ENCODE peak calls at places on chromosomes 16 and 17, in nine cellular contexts. One of them, this sample, is unnamed. For H3K9me3, the result is how much of the 10 kb centered on the place peaks cover.

GRCh38 chr17:82117139-82118090 is 19.4 kb upstream of the FASN start:
- DNase-seq in mammary epithelial cell: no peak
- DNase-seq in PC-9: no peak
- DNase-seq in OCI-LY7: no peak
- DNase-seq in SK-N-SH: peak
- DNase-seq in hepatocyte: peak
- DNase-seq in SJSA1: no peak
- DNase-seq in CD4-positive, alpha-beta memory T cell: no peak
- DNase-seq in heart left ventricle: no peak
- DNase-seq in this sample: no peak

GRCh38 chr17:41530062-41531048 is 2.2 kb upstream of the KRT19 start:
- DNase-seq in SK-N-SH: peak
- DNase-seq in PC-9: peak
- DNase-seq in hepatocyte: peak
- DNase-seq in OCI-LY7: no peak
- DNase-seq in CD4-positive, alpha-beta memory T cell: no peak
- DNase-seq in heart left ventricle: no peak
- DNase-seq in SJSA1: peak
- DNase-seq in mammary epithelial cell: peak
- DNase-seq in this sample: peak

GRCh38 chr17:28279411-28279810 is 39.6 kb upstream of the TMEM97 start:
- DNase-seq in CD4-positive, alpha-beta memory T cell: no peak
- DNase-seq in mammary epithelial cell: no peak
- DNase-seq in SJSA1: peak
- DNase-seq in PC-9: no peak
- DNase-seq in SK-N-SH: no peak
- DNase-seq in heart left ventricle: no peak
- DNase-seq in hepatocyte: no peak
- DNase-seq in OCI-LY7: no peak
- DNase-seq in this sample: no peak

GRCh38 chr16:8907096-8907495 is 24.9 kb downstream of the LITAFD start:
- DNase-seq in SK-N-SH: no peak
- DNase-seq in hepatocyte: no peak
- DNase-seq in PC-9: no peak
- DNase-seq in mammary epithelial cell: no peak
- DNase-seq in OCI-LY7: no peak
- DNase-seq in CD4-positive, alpha-beta memory T cell: no peak
- DNase-seq in SJSA1: no peak
- DNase-seq in heart left ventricle: no peak
- DNase-seq in this sample: no peak

GRCh38 chr17:40551874-40552768 is 13.2 kb downstream of the CCR7 start:
- DNase-seq in heart left ventricle: peak
- DNase-seq in PC-9: no peak
- DNase-seq in OCI-LY7: no peak
- DNase-seq in hepatocyte: no peak
- DNase-seq in mammary epithelial cell: no peak
- DNase-seq in SJSA1: peak
- DNase-seq in SK-N-SH: no peak
- DNase-seq in CD4-positive, alpha-beta memory T cell: no peak
- DNase-seq in this sample: peak

GRCh38 chr17:65604070-65604469 is 42.6 kb upstream of the AXIN2 start:
- DNase-seq in heart left ventricle: no peak
- DNase-seq in SJSA1: peak
- DNase-seq in PC-9: no peak
- DNase-seq in hepatocyte: no peak
- DNase-seq in mammary epithelial cell: no peak
- DNase-seq in OCI-LY7: no peak
- DNase-seq in SK-N-SH: no peak
- DNase-seq in CD4-positive, alpha-beta memory T cell: no peak
- DNase-seq in this sample: no peak

GRCh38 chr16:1763521-1764511 is 7.5 kb downstream of the NME3 start:
- DNase-seq in SK-N-SH: peak
- DNase-seq in heart left ventricle: no peak
- DNase-seq in PC-9: no peak
- DNase-seq in OCI-LY7: peak
- DNase-seq in mammary epithelial cell: no peak
- DNase-seq in hepatocyte: no peak
- DNase-seq in CD4-positive, alpha-beta memory T cell: no peak
- DNase-seq in SJSA1: no peak
- DNase-seq in this sample: peak

GRCh38 chr17:79941088-79942010 is 94.3 kb downstream of the TBC1D16 start:
- DNase-seq in heart left ventricle: no peak
- DNase-seq in PC-9: no peak
- DNase-seq in hepatocyte: no peak
- DNase-seq in OCI-LY7: no peak
- DNase-seq in CD4-positive, alpha-beta memory T cell: no peak
- DNase-seq in SJSA1: no peak
- DNase-seq in mammary epithelial cell: no peak
- DNase-seq in SK-N-SH: no peak
- DNase-seq in this sample: no peak

GRCh38 chr17:41548844-41549595 is 20.9 kb upstream of the KRT19 start:
- DNase-seq in PC-9: peak
- DNase-seq in SJSA1: peak
- DNase-seq in hepatocyte: peak
- DNase-seq in SK-N-SH: peak
- DNase-seq in heart left ventricle: peak
- DNase-seq in OCI-LY7: peak
- DNase-seq in CD4-positive, alpha-beta memory T cell: peak
- DNase-seq in mammary epithelial cell: peak
- DNase-seq in this sample: peak

GRCh38 chr16:89711601-89712475 is 8.9 kb downstream of the VPS9D1 start:
- DNase-seq in mammary epithelial cell: peak
- DNase-seq in hepatocyte: peak
- DNase-seq in CD4-positive, alpha-beta memory T cell: peak
- DNase-seq in SJSA1: no peak
- DNase-seq in heart left ventricle: no peak
- DNase-seq in PC-9: peak
- DNase-seq in SK-N-SH: peak
- DNase-seq in OCI-LY7: peak
- DNase-seq in this sample: peak

GRCh38 chr17:79204261-79204660 is 129.6 kb downstream of the ENGASE start:
- DNase-seq in heart left ventricle: no peak
- DNase-seq in SK-N-SH: no peak
- DNase-seq in hepatocyte: no peak
- DNase-seq in PC-9: no peak
- DNase-seq in mammary epithelial cell: no peak
- DNase-seq in CD4-positive, alpha-beta memory T cell: no peak
- DNase-seq in SJSA1: no peak
- DNase-seq in OCI-LY7: no peak
- DNase-seq in this sample: no peak

GRCh38 chr17:27353469-27354050 is 59.6 kb downstream of the WSB1 start:
- DNase-seq in SK-N-SH: peak
- DNase-seq in PC-9: peak
- DNase-seq in CD4-positive, alpha-beta memory T cell: peak
- DNase-seq in heart left ventricle: peak
- DNase-seq in OCI-LY7: peak
- DNase-seq in SJSA1: peak
- DNase-seq in mammary epithelial cell: peak
- DNase-seq in hepatocyte: peak
- DNase-seq in this sample: peak

GRCh38 chr16:64343061-64343819 is 778.6 kb downstream of the CDH11 start:
- DNase-seq in CD4-positive, alpha-beta memory T cell: no peak
- DNase-seq in OCI-LY7: no peak
- DNase-seq in PC-9: no peak
- DNase-seq in mammary epithelial cell: no peak
- DNase-seq in SK-N-SH: no peak
- DNase-seq in SJSA1: no peak
- DNase-seq in hepatocyte: no peak
- DNase-seq in heart left ventricle: no peak
- DNase-seq in this sample: no peak

GRCh38 chr17:5888811-5889210 is 181.4 kb upstream of the WSCD1 start:
- DNase-seq in hepatocyte: no peak
- DNase-seq in SJSA1: no peak
- DNase-seq in PC-9: no peak
- DNase-seq in SK-N-SH: no peak
- DNase-seq in heart left ventricle: no peak
- DNase-seq in CD4-positive, alpha-beta memory T cell: no peak
- DNase-seq in mammary epithelial cell: peak
- DNase-seq in OCI-LY7: no peak
- DNase-seq in this sample: no peak

GRCh38 chr17:36944488-36945040 is 4.2 kb upstream of the AATF start:
- DNase-seq in mammary epithelial cell: no peak
- DNase-seq in CD4-positive, alpha-beta memory T cell: no peak
- DNase-seq in heart left ventricle: no peak
- DNase-seq in SJSA1: no peak
- DNase-seq in PC-9: no peak
- DNase-seq in OCI-LY7: no peak
- DNase-seq in SK-N-SH: no peak
- DNase-seq in hepatocyte: no peak
- DNase-seq in this sample: no peak

GRCh38 chr16:67399218-67399733 is 6.0 kb upstream of the TPPP3 start:
- DNase-seq in OCI-LY7: peak
- DNase-seq in SJSA1: peak
- DNase-seq in CD4-positive, alpha-beta memory T cell: no peak
- DNase-seq in PC-9: no peak
- DNase-seq in mammary epithelial cell: no peak
- DNase-seq in heart left ventricle: no peak
- DNase-seq in SK-N-SH: peak
- DNase-seq in hepatocyte: peak
- DNase-seq in this sample: no peak

GRCh38 chr16:60485877-60486489 is 1550.3 kb downstream of the CDH8 start:
- DNase-seq in mammary epithelial cell: no peak
- DNase-seq in hepatocyte: no peak
- DNase-seq in SJSA1: no peak
- DNase-seq in PC-9: no peak
- DNase-seq in heart left ventricle: no peak
- DNase-seq in CD4-positive, alpha-beta memory T cell: no peak
- DNase-seq in SK-N-SH: no peak
- DNase-seq in OCI-LY7: no peak
- DNase-seq in this sample: no peak

GRCh38 chr17:61405686-61406542 is 6.3 kb downstream of the TBX2 start:
- DNase-seq in SK-N-SH: peak
- DNase-seq in hepatocyte: no peak
- DNase-seq in PC-9: no peak
- DNase-seq in OCI-LY7: no peak
- DNase-seq in mammary epithelial cell: no peak
- DNase-seq in heart left ventricle: peak
- DNase-seq in CD4-positive, alpha-beta memory T cell: no peak
- DNase-seq in SJSA1: no peak
- DNase-seq in this sample: no peak

GRCh38 chr16:56998861-56999260 is 9.5 kb downstream of the NLRC5 start:
- DNase-seq in CD4-positive, alpha-beta memory T cell: no peak
- DNase-seq in hepatocyte: no peak
- DNase-seq in SK-N-SH: no peak
- DNase-seq in SJSA1: no peak
- DNase-seq in mammary epithelial cell: no peak
- DNase-seq in PC-9: no peak
- DNase-seq in heart left ventricle: no peak
- DNase-seq in OCI-LY7: no peak
- DNase-seq in this sample: peak

GRCh38 chr16:23920899-23921298 is 85.1 kb downstream of the PRKCB start:
- DNase-seq in OCI-LY7: no peak
- DNase-seq in PC-9: no peak
- DNase-seq in heart left ventricle: no peak
- DNase-seq in CD4-positive, alpha-beta memory T cell: no peak
- DNase-seq in mammary epithelial cell: peak
- DNase-seq in hepatocyte: no peak
- DNase-seq in SK-N-SH: no peak
- DNase-seq in SJSA1: no peak
- DNase-seq in this sample: no peak

GRCh38 chr17:9021158-9021984 is at the start of gene NTN1:
- DNase-seq in heart left ventricle: peak
- DNase-seq in CD4-positive, alpha-beta memory T cell: peak
- DNase-seq in OCI-LY7: peak
- DNase-seq in mammary epithelial cell: peak
- DNase-seq in hepatocyte: peak
- DNase-seq in SJSA1: peak
- DNase-seq in SK-N-SH: peak
- DNase-seq in PC-9: no peak
- DNase-seq in this sample: no peak

GRCh38 chr17:68328676-68329075 is 37.4 kb downstream of the ARSG start:
- DNase-seq in PC-9: peak
- DNase-seq in SK-N-SH: no peak
- DNase-seq in CD4-positive, alpha-beta memory T cell: no peak
- DNase-seq in heart left ventricle: no peak
- DNase-seq in mammary epithelial cell: peak
- DNase-seq in OCI-LY7: no peak
- DNase-seq in SJSA1: no peak
- DNase-seq in hepatocyte: peak
- DNase-seq in this sample: peak

GRCh38 chr16:11481987-11482386 is 104.7 kb downstream of the LITAF start:
- DNase-seq in PC-9: no peak
- DNase-seq in SK-N-SH: no peak
- DNase-seq in SJSA1: peak
- DNase-seq in hepatocyte: no peak
- DNase-seq in CD4-positive, alpha-beta memory T cell: no peak
- DNase-seq in heart left ventricle: no peak
- DNase-seq in mammary epithelial cell: no peak
- DNase-seq in OCI-LY7: no peak
- DNase-seq in this sample: no peak
- H3K9me3 ChIP-seq in PC-9: under half
- H3K9me3 ChIP-seq in SK-N-SH: under half
- H3K9me3 ChIP-seq in SJSA1: under half
- H3K9me3 ChIP-seq in hepatocyte: under half
- H3K9me3 ChIP-seq in CD4-positive, alpha-beta memory T cell: under half
- H3K9me3 ChIP-seq in heart left ventricle: under half
- H3K9me3 ChIP-seq in mammary epithelial cell: under half
- H3K9me3 ChIP-seq in OCI-LY7: under half
- H3K9me3 ChIP-seq in this sample: under half

GRCh38 chr17:7850970-7851437 is 3.9 kb upstream of the TMEM88 start:
- DNase-seq in hepatocyte: no peak
- DNase-seq in OCI-LY7: no peak
- DNase-seq in SK-N-SH: no peak
- DNase-seq in mammary epithelial cell: no peak
- DNase-seq in CD4-positive, alpha-beta memory T cell: no peak
- DNase-seq in heart left ventricle: no peak
- DNase-seq in SJSA1: no peak
- DNase-seq in PC-9: no peak
- DNase-seq in this sample: no peak
- H3K4me3 ChIP-seq in hepatocyte: no peak
- H3K4me3 ChIP-seq in OCI-LY7: peak
- H3K4me3 ChIP-seq in SK-N-SH: no peak
- H3K4me3 ChIP-seq in mammary epithelial cell: no peak
- H3K4me3 ChIP-seq in CD4-positive, alpha-beta memory T cell: peak
- H3K4me3 ChIP-seq in heart left ventricle: no peak
- H3K4me3 ChIP-seq in SJSA1: no peak
- H3K4me3 ChIP-seq in PC-9: no peak
- H3K4me3 ChIP-seq in this sample: no peak

DNA sequence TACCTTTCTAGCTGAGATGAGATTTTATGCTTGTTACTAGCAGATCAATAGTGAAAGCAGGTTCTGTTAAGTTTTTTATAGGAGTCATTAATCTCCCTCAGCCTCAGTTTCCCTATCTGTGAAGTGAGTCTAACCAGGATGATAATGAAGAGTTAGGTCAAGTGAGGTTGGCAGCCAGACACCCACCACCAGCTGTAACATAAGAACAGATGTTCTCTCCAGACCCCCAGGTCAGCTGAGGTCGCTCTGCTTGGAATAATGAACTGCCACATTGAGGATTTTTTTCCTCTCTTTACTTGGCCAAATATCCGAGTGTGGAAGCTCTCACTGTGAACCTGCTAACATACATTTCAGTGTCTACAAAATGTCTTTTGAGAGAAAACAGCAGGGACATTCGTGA is 389.6 kb downstream of the WWOX start:
- DNase-seq in OCI-LY7: no peak
- DNase-seq in SJSA1: no peak
- DNase-seq in heart left ventricle: no peak
- DNase-seq in PC-9: no peak
- DNase-seq in mammary epithelial cell: no peak
- DNase-seq in CD4-positive, alpha-beta memory T cell: no peak
- DNase-seq in SK-N-SH: peak
- DNase-seq in hepatocyte: no peak
- DNase-seq in this sample: no peak
- H3K9me3 ChIP-seq in OCI-LY7: under half
- H3K9me3 ChIP-seq in SJSA1: under half
- H3K9me3 ChIP-seq in heart left ventricle: under half
- H3K9me3 ChIP-seq in PC-9: under half
- H3K9me3 ChIP-seq in mammary epithelial cell: under half
- H3K9me3 ChIP-seq in CD4-positive, alpha-beta memory T cell: under half
- H3K9me3 ChIP-seq in SK-N-SH: under half
- H3K9me3 ChIP-seq in hepatocyte: under half
- H3K9me3 ChIP-seq in this sample: under half

GRCh38 chr17:58755269-58755576 is 431 bp upstream of the PPM1E start:
- DNase-seq in SK-N-SH: no peak
- DNase-seq in heart left ventricle: no peak
- DNase-seq in PC-9: peak
- DNase-seq in SJSA1: no peak
- DNase-seq in OCI-LY7: no peak
- DNase-seq in CD4-positive, alpha-beta memory T cell: no peak
- DNase-seq in mammary epithelial cell: no peak
- DNase-seq in hepatocyte: no peak
- DNase-seq in this sample: no peak
- H3K4me3 ChIP-seq in SK-N-SH: peak
- H3K4me3 ChIP-seq in heart left ventricle: peak
- H3K4me3 ChIP-seq in PC-9: no peak
- H3K4me3 ChIP-seq in SJSA1: peak
- H3K4me3 ChIP-seq in OCI-LY7: peak
- H3K4me3 ChIP-seq in CD4-positive, alpha-beta memory T cell: peak
- H3K4me3 ChIP-seq in mammary epithelial cell: peak
- H3K4me3 ChIP-seq in hepatocyte: peak
- H3K4me3 ChIP-seq in this sample: peak

This sample was measured in Caco-2.